ENCODE peak calls at places on chromosomes 16 and 17, in six cellular contexts. M is activated CD4-positive, alpha-beta T cell treated with anti-CD3 and anti-CD28 coated beads for 1 hour; Y is NCI-H1105; F is kidney; D is HT1080; I is NCI-H82. K is an unnamed sample.

GRCh38 chr17:32555611-32556310 is 69.0 kb downstream of the CDK5R1 start:
- DNase-seq in M (no peak), F (no peak), Y (no peak), D (no peak), I (no peak), K (no peak)

GRCh38 chr16:72013389-72013788 is 4.8 kb downstream of the DHODH start:
- DNase-seq in F (peak; percentile 88), Y (no peak), I (no peak), D (no peak), M (no peak), K (no peak)

GRCh38 chr17:78342438-78343098 is 17.3 kb downstream of the SOCS3 start:
- DNase-seq in D (peak; percentile 87), Y (no peak), M (no peak), F (peak; percentile 91), I (no peak), K (no peak)

GRCh38 chr17:36705651-36706436 is 104.5 kb downstream of the MRM1 start:
- DNase-seq in I (peak; percentile 70), D (peak; percentile 52), F (no peak), Y (peak; percentile 24), M (peak; percentile 22), K (peak; percentile 26)

GRCh38 chr17:57668332-57668731 is 76.8 kb downstream of the CCDC182 start:
- DNase-seq in F (no peak), I (no peak), M (no peak), D (no peak), Y (no peak), K (no peak)

GRCh38 chr17:82772026-82772425 is 20.2 kb downstream of the TBCD start:
- DNase-seq in F (no peak), M (no peak), I (no peak), Y (no peak), D (no peak), K (no peak)

GRCh38 chr17:49403514-49404289 is 11.0 kb downstream of the PHB1 start:
- DNase-seq in Y (no peak), D (no peak), I (no peak), M (no peak), F (no peak), K (peak; percentile 40)

GRCh38 chr16:56728027-56728426 is 1.9 kb upstream of the NUP93 start:
- DNase-seq in D (no peak), Y (no peak), I (no peak), F (no peak), M (no peak), K (no peak)

GRCh38 chr17:39769974-39770587 is 32.3 kb downstream of the GRB7 start:
- DNase-seq in D (peak; percentile 92), M (peak; percentile 43), I (no peak), F (no peak), Y (no peak), K (no peak)

GRCh38 chr17:50426814-50427787 is 1.1 kb downstream of the ACSF2 start:
- DNase-seq in M (no peak), D (peak; percentile 59), Y (no peak), F (no peak), I (peak; percentile 49), K (no peak)

GRCh38 chr17:41835800-41836549 is at the start of gene NT5C3B:
- DNase-seq in M (peak; percentile 39), D (peak; percentile 38), Y (peak; percentile 30), I (peak; percentile 76), F (peak; percentile 84), K (peak; percentile 84)

GRCh38 chr16:84233748-84234147 is 6.1 kb downstream of the KCNG4 start:
- DNase-seq in M (no peak), F (no peak), Y (no peak), D (no peak), I (no peak), K (no peak)

GRCh38 chr17:29048440-29049360 is 5.8 kb downstream of the PIPOX start:
- DNase-seq in D (peak; percentile 10), M (no peak), F (no peak), Y (no peak), I (peak; percentile 99), K (peak; percentile 22)

GRCh38 chr16:3945751-3946603 is 65.5 kb upstream of the CREBBP start:
- DNase-seq in M (no peak), D (peak; percentile 89), F (peak; percentile 83), I (peak; percentile 50), Y (no peak), K (peak; percentile 91)

GRCh38 chr16:11354407-11354732 is 9.1 kb downstream of the RMI2 start:
- DNase-seq in D (no peak), I (no peak), M (no peak), F (no peak), Y (no peak), K (no peak)

K was measured in chondrocyte.